ENCODE peak calls at places on chromosomes 13 and 19, in ten cellular contexts. B is stimulated activated CD8-positive, alpha-beta memory T cell treated with anti-CD3 and anti-CD28 coated beads, Interleukin-7, amount 100 ng/mL, for 48 hours; X is activated CD4-positive, CD25-positive, alpha-beta regulatory T cell treated with anti-CD3 and anti-CD28 coated beads, Interleukin-2, amount 50 U/mL, for 72 hours; G is T-cell; K is fibroblast of the conjunctiva; R is NCI-H1092 treated with DMSO at 0.1 percent for 48 hours; D is NCI-H1417; I is DMS53; Z is astrocyte of the cerebellum; L is EL. N is an unnamed sample.

GRCh38 chr19:50719566-50719965 is at the start of gene SHANK1:
- DNase-seq in D (peak; percentile 20), Z (no peak), I (no peak), L (peak; percentile 27), K (no peak), G (no peak), B (no peak), X (no peak), R (no peak), N (no peak)

GRCh38 chr19:51777570-51778460 is 16.8 kb downstream of the FPR2 start:
- DNase-seq in I (peak; percentile 78), B (peak; percentile 11), L (peak; percentile 77), K (peak; percentile 84), Z (peak; percentile 81), X (peak; percentile 34), R (peak; percentile 41), D (peak; percentile 19), G (peak; percentile 17), N (peak; percentile 64)

GRCh38 chr13:34256236-34256635 is 438.3 kb downstream of the RFC3 start:
- DNase-seq in L (no peak), Z (no peak), D (no peak), G (no peak), B (no peak), K (no peak), I (no peak), X (no peak), R (no peak), N (no peak)

GRCh38 chr19:52946322-52947310 is 16.1 kb downstream of the ZNF816 start:
- DNase-seq in L (peak; percentile 28), G (no peak), I (peak; percentile 98), R (no peak), B (no peak), K (no peak), D (no peak), X (no peak), Z (no peak), N (peak; percentile 36)

GRCh38 chr13:58620171-58620570 is 988.6 kb downstream of the PCDH17 start:
- DNase-seq in I (no peak), G (no peak), R (no peak), D (no peak), X (no peak), L (no peak), K (no peak), Z (no peak), B (no peak), N (no peak)

GRCh38 chr13:51733656-51734334 is 70.2 kb downstream of the DHRS12 start:
- DNase-seq in Z (no peak), B (no peak), G (no peak), D (no peak), R (no peak), L (peak; percentile 31), I (peak; percentile 55), K (no peak), X (no peak), N (no peak)

GRCh38 chr19:44772969-44773368 is 4.7 kb upstream of the CBLC start:
- DNase-seq in D (no peak), R (no peak), Z (no peak), K (no peak), G (no peak), L (no peak), B (no peak), X (no peak), I (no peak), N (no peak)

GRCh38 chr19:31451686-31452325 is 102.6 kb upstream of the TSHZ3 start:
- DNase-seq in R (no peak), B (no peak), L (peak; percentile 33), G (no peak), Z (no peak), K (no peak), I (no peak), X (no peak), D (no peak), N (no peak)

GRCh38 chr19:18284710-18285430 is 3.4 kb upstream of the JUND start:
- DNase-seq in K (no peak), G (no peak), Z (no peak), R (no peak), D (no peak), X (peak; percentile 58), I (no peak), B (peak; percentile 68), L (no peak), N (no peak)

GRCh38 chr19:34145741-34146202 is 26.5 kb upstream of the LSM14A start:
- DNase-seq in D (peak; percentile 29), Z (peak; percentile 43), K (peak; percentile 44), R (peak; percentile 32), X (peak; percentile 36), B (peak; percentile 35), G (peak; percentile 34), L (peak; percentile 53), I (peak; percentile 74), N (peak; percentile 49)

GRCh38 chr13:23418776-23419683 is 14.5 kb downstream of the SACS start:
- DNase-seq in R (no peak), D (no peak), L (no peak), G (no peak), Z (no peak), X (no peak), K (no peak), I (no peak), B (no peak), N (no peak)

GRCh38 chr19:49906879-49907564 is 10.3 kb upstream of the IL4I1 start:
- DNase-seq in X (no peak), G (no peak), Z (no peak), R (no peak), D (no peak), L (no peak), K (no peak), B (no peak), I (no peak), N (no peak)

GRCh38 chr13:113443991-113444390 is 9.3 kb downstream of the ADPRHL1 start:
- DNase-seq in G (no peak), D (no peak), B (no peak), I (no peak), L (no peak), X (no peak), K (no peak), Z (no peak), R (no peak), N (no peak)

GRCh38 chr19:6519289-6519688 is 11.5 kb upstream of the TNFSF9 start:
- DNase-seq in I (peak; percentile 26), Z (peak; percentile 68), B (no peak), X (no peak), G (no peak), L (peak; percentile 76), K (peak; percentile 51), D (no peak), R (no peak), N (no peak)

GRCh38 chr19:17500447-17501198 is 10.8 kb upstream of the PGLS start:
- DNase-seq in R (no peak), B (no peak), D (no peak), Z (no peak), X (no peak), K (no peak), I (no peak), G (no peak), L (no peak), N (no peak)

GRCh38 chr19:10603873-10604459 is 16.9 kb upstream of the AP1M2 start:
- DNase-seq in G (peak; percentile 52), R (no peak), Z (no peak), B (no peak), D (no peak), I (no peak), L (no peak), K (no peak), X (no peak), N (no peak)

GRCh38 chr13:66574606-66575005 is 655.5 kb downstream of the PCDH9 start:
- DNase-seq in B (no peak), G (no peak), I (no peak), R (no peak), Z (no peak), L (peak; percentile 66), K (no peak), X (no peak), D (no peak), N (no peak)

GRCh38 chr19:40692212-40692551 is 1.7 kb upstream of the NUMBL start:
- DNase-seq in X (no peak), L (no peak), G (no peak), D (no peak), B (no peak), I (peak; percentile 32), R (no peak), Z (no peak), K (no peak), N (no peak)

GRCh38 chr13:26499209-26499601 is 58.3 kb upstream of the WASF3 start:
- DNase-seq in X (no peak), L (no peak), Z (no peak), I (peak; percentile 74), R (no peak), K (no peak), D (peak; percentile 24), B (no peak), G (no peak), N (no peak)

GRCh38 chr19:48501961-48502719 is 9.5 kb downstream of the LMTK3 start:
- DNase-seq in K (no peak), I (peak; percentile 99), D (peak; percentile 96), R (no peak), B (no peak), X (peak; percentile 70), G (peak; percentile 52), L (peak; percentile 54), Z (no peak), N (peak; percentile 98)

GRCh38 chr13:43058318-43058674 is 34.9 kb downstream of the DNAJC15 start:
- DNase-seq in X (no peak), L (peak; percentile 99), R (no peak), Z (no peak), I (no peak), D (peak; percentile 57), G (no peak), K (peak; percentile 74), B (peak; percentile 28), N (no peak)

GRCh38 chr19:39971380-39971841 is 446 bp downstream of the PSMC4 start:
- DNase-seq in Z (no peak), X (no peak), B (no peak), G (no peak), D (no peak), K (no peak), L (no peak), I (peak; percentile 63), R (no peak), N (no peak)

GRCh38 chr13:97414392-97414791 is 19.6 kb upstream of the RAP2A start:
- DNase-seq in L (no peak), I (no peak), D (no peak), G (no peak), X (no peak), K (no peak), R (no peak), Z (no peak), B (no peak), N (no peak)

GRCh38 chr19:47471733-47472457 is at the start of gene SLC8A2:
- DNase-seq in B (peak; percentile 27), X (peak; percentile 61), Z (peak; percentile 53), K (peak; percentile 31), L (peak; percentile 55), I (peak; percentile 83), G (peak; percentile 54), D (peak; percentile 71), R (peak; percentile 32), N (no peak)

GRCh38 chr13:111129465-111130110 is 14.5 kb downstream of the ARHGEF7 start:
- DNase-seq in K (no peak), I (no peak), D (no peak), X (no peak), B (no peak), L (no peak), Z (no peak), R (no peak), G (no peak), N (no peak)

GRCh38 chr13:48973845-48974431 is 1.8 kb upstream of the FNDC3A start:
- DNase-seq in X (no peak), Z (no peak), R (no peak), D (no peak), K (no peak), I (no peak), B (no peak), G (no peak), L (no peak), N (no peak)

GRCh38 chr19:57152921-57153320 is 7.9 kb upstream of the ZIM3 start:
- DNase-seq in I (no peak), L (no peak), B (no peak), Z (no peak), X (no peak), G (no peak), K (no peak), R (no peak), D (no peak), N (no peak)

GRCh38 chr13:48828962-48829405 is 146.7 kb upstream of the FNDC3A start:
- DNase-seq in D (peak; percentile 73), K (no peak), I (peak; percentile 96), R (peak; percentile 88), B (no peak), L (peak; percentile 11), G (no peak), X (no peak), Z (no peak), N (no peak)